ENCODE peak calls at places on chromosome 3, in seven cellular contexts. O, C, Z, V, K, E and G are unnamed samples. For H3K36me3, the result is how much of the 10 kb centered on the place peaks cover.

GRCh38 chr3:20849975-20850374 is 664.0 kb upstream of the SGO1 start:
- DNase-seq in Z (no peak), K (no peak), O (no peak), E (no peak), V (no peak), C (no peak), G (no peak)

GRCh38 chr3:117510396-117510795 is 800.8 kb downstream of the TUSC7 start:
- DNase-seq in O (no peak), Z (no peak), E (no peak), K (no peak), C (no peak), V (no peak), G (no peak)

GRCh38 chr3:58029842-58030584 is 21.8 kb downstream of the FLNB start:
- DNase-seq in V (no peak), Z (no peak), E (no peak), C (no peak), O (no peak), K (no peak), G (no peak)

GRCh38 chr3:152315623-152316022 is 46.9 kb downstream of the MBNL1 start:
- DNase-seq in E (no peak), K (no peak), Z (no peak), C (no peak), O (no peak), V (no peak), G (no peak)

GRCh38 chr3:147688868-147689267 is 279.7 kb downstream of the ZIC1 start:
- DNase-seq in E (no peak), C (no peak), K (no peak), V (no peak), O (no peak), Z (no peak), G (no peak)

GRCh38 chr3:135081451-135082434 is 286.7 kb downstream of the EPHB1 start:
- DNase-seq in Z (no peak), O (no peak), V (no peak), C (no peak), E (no peak), K (no peak), G (no peak)

GRCh38 chr3:12938258-12938711 is 96.9 kb upstream of the RPL32 start:
- DNase-seq in E (no peak), O (no peak), Z (no peak), V (no peak), C (no peak), K (peak), G (no peak)

GRCh38 chr3:51243919-51244318 is 141.2 kb upstream of the MANF start:
- DNase-seq in C (no peak), V (no peak), K (no peak), O (no peak), E (no peak), Z (no peak), G (no peak)

GRCh38 chr3:129116482-129116946 is 5.1 kb downstream of the RAB43 start:
- DNase-seq in V (no peak), C (no peak), E (no peak), K (peak), O (no peak), Z (no peak), G (no peak)

GRCh38 chr3:89372456-89372855 is 265.0 kb downstream of the EPHA3 start:
- DNase-seq in K (no peak), E (no peak), V (no peak), O (no peak), C (no peak), Z (no peak), G (no peak)

GRCh38 chr3:4533489-4534443 is 40.6 kb downstream of the ITPR1 start:
- DNase-seq in E (no peak), C (no peak), O (no peak), Z (peak), V (no peak), K (no peak), G (no peak)

GRCh38 chr3:30988774-30989173 is 94.3 kb upstream of the GADL1 start:
- DNase-seq in K (no peak), C (no peak), O (no peak), E (no peak), V (no peak), Z (no peak), G (no peak)

GRCh38 chr3:97937205-97937604 is 35.0 kb downstream of the RIOX2 start:
- DNase-seq in O (no peak), V (no peak), C (no peak), Z (no peak), K (no peak), E (no peak), G (no peak)

GRCh38 chr3:97940034-97940433 is 32.2 kb downstream of the RIOX2 start:
- DNase-seq in E (no peak), O (no peak), Z (no peak), C (no peak), K (no peak), V (no peak), G (no peak)

GRCh38 chr3:97938444-97938843 is 33.8 kb downstream of the RIOX2 start:
- DNase-seq in E (no peak), O (no peak), K (no peak), C (no peak), V (no peak), Z (no peak), G (no peak)

GRCh38 chr3:97948351-97949109 is 23.7 kb downstream of the RIOX2 start:
- DNase-seq in C (no peak), O (no peak), Z (no peak), E (no peak), K (no peak), V (no peak), G (no peak)

DNA sequence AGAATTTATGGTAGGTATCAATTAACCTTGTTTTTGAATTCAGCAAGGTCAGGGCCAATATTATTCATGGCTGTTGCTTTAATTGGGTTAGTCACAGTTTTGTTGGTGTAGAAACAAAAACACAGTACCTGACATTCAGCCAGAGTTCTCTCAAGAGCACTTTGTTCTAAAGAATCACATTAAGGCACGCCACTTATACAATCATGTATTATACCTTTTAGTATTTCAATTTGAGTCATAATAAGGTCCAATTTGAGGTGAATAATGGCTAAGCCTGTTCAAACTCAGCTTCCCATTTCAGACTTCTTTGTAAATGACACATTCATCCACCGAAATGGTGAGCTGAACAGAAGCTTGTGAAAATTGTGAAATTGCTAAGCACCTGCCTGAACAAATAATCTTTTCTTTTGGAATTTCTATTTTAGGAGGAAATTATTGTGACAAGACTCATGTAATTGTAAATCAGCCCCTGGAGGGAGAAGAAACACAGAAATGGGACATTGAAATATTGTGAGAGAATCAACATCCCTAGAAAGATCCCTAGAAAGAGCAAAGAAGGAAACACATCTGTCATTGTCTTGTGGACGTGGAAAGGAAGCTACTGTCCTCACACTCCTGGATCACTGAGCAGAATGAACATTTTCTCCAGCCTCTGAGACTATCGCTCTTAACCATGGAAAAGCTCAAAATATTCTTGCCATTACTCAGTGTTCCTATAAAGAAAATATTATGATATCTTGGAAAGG is 29.3 kb downstream of the RIOX2 start:
- DNase-seq in E (no peak), C (no peak), Z (no peak), O (no peak), V (no peak), K (no peak), G (no peak)
- H3K36me3 ChIP-seq in E (half or more), C (half or more), Z (under half), O (under half), V (under half), K (under half), G (half or more)

GRCh38 chr3:171110715-171111114 is 84.2 kb upstream of the SLC2A2 start:
- DNase-seq in O (no peak), V (no peak), K (no peak), C (no peak), E (no peak), Z (no peak), G (no peak)

GRCh38 chr3:171101982-171102610 is 75.6 kb upstream of the SLC2A2 start:
- DNase-seq in E (no peak), Z (no peak), C (no peak), V (no peak), O (no peak), K (no peak), G (no peak)

GRCh38 chr3:171113716-171114115 is 87.2 kb upstream of the SLC2A2 start:
- DNase-seq in O (no peak), E (no peak), K (no peak), C (no peak), Z (no peak), V (no peak), G (no peak)

GRCh38 chr3:171103185-171103584 is 76.7 kb upstream of the SLC2A2 start:
- DNase-seq in C (no peak), K (no peak), V (no peak), E (no peak), O (no peak), Z (no peak), G (no peak)

DNA sequence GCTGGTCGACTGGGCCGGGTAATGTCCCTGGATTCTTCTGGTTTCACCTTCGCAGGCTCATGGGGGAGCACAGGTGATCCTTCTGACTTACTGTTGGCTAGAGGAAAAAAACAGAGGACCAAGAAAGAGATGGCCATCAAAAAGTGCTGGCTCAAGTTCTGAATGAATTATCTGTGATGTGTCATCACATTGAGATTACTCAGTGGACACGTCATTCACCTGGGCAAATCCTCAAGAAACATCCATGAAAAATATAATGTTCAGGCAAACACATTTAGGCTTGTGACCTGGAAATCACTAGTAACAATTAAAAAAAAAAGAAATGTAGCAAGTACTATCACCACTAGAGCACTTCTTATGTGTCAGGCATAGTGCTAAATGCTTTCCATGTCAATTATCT is 81.5 kb upstream of the SLC2A2 start:
- DNase-seq in K (no peak), C (no peak), O (no peak), E (no peak), V (no peak), Z (no peak), G (no peak)
- H3K36me3 ChIP-seq in K (under half), C (under half), O (under half), E (under half), V (under half), Z (under half), G (under half)

DNA sequence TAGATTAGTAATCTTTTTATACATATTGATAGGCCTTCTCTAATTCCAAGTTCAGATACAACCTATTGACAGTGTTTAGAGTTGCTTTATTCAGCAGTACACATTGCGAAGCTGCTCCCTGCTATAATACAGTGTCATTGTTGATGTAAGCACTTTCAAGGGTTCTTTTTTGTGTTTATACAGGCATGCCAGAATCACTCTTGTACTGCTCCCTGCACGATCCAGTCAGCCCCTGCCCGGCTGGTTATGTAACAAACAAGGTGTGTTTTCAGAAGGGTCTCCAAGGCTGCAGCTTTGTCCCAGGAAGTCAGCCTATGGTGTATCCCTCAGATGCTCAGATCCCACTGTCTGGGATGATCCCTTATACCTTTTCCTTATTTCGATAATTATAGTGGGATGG is 11.3 kb downstream of the QTRT2 start:
- DNase-seq in O (no peak), C (no peak), V (no peak), Z (no peak), E (no peak), K (no peak), G (no peak)
- H3K36me3 ChIP-seq in O (under half), C (half or more), V (under half), Z (under half), E (half or more), K (under half), G (half or more)

DNA sequence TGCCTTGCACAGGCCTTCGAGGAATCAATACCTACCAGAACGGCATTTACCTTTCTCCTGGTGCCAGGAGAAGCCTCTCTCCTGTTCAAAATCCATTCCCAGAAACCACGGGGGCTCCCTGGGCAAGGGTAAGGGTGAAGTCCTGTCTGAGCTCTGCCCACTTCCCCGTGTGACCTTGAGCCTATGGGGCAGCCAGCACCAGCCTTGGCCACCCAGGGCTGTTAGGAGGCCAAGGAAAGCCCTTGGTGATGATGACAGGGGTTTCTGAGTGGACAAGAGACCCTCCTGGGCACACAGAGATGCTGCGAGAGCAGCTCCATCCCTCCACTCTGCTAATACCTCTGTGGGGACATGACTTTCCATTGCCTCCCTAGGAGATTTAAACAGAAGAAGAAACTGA is 5.9 kb downstream of the SCN5A start:
- DNase-seq in K (no peak), C (no peak), Z (no peak), O (no peak), V (no peak), E (no peak), G (peak)
- H3K36me3 ChIP-seq in K (under half), C (under half), Z (under half), O (under half), V (under half), E (under half), G (under half)

GRCh38 chr3:38323060-38323459 is 23.5 kb upstream of the XYLB start:
- DNase-seq in E (no peak), K (no peak), V (no peak), Z (no peak), O (no peak), C (no peak), G (no peak)
- H3K36me3 ChIP-seq in E (under half), K (under half), V (under half), Z (under half), O (under half), C (under half), G (under half)

GRCh38 chr3:66432767-66433521 is 67.9 kb downstream of the LRIG1 start:
- DNase-seq in C (no peak), Z (no peak), K (no peak), O (no peak), E (no peak), V (no peak), G (no peak)

GRCh38 chr3:66437341-66437929 is 63.4 kb downstream of the LRIG1 start:
- DNase-seq in K (no peak), Z (no peak), V (no peak), E (no peak), C (no peak), O (no peak), G (no peak)

GRCh38 chr3:66433522-66433782 is 67.4 kb downstream of the LRIG1 start:
- DNase-seq in E (no peak), K (no peak), O (no peak), Z (no peak), C (no peak), V (no peak), G (no peak)

GRCh38 chr3:66438045-66438444 is 62.8 kb downstream of the LRIG1 start:
- DNase-seq in E (no peak), K (peak), C (no peak), O (no peak), V (no peak), Z (no peak), G (no peak)

DNA sequence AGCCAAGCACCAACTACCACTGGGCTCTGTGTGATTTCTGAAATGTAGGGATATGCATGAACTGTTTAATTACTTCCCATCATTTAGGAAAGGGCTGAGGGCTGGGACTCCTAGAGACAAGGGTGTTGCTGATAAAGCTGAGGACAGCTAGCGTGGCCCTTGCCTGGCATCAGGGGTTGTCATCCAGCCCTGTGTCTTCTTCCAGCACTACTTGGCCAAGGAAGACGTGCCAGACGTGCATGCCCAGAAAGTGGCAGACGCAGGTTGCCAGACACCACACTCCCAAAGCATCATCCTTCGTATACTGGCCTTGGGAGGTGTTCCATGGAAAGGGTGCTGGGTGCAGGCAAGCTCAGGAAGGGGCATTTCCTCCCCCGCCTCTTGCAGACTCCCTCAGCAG is 64.8 kb downstream of the LRIG1 start:
- DNase-seq in Z (no peak), O (no peak), E (no peak), C (no peak), V (no peak), K (no peak), G (no peak)
- H3K36me3 ChIP-seq in Z (under half), O (under half), E (under half), C (under half), V (under half), K (under half), G (under half)

DNA sequence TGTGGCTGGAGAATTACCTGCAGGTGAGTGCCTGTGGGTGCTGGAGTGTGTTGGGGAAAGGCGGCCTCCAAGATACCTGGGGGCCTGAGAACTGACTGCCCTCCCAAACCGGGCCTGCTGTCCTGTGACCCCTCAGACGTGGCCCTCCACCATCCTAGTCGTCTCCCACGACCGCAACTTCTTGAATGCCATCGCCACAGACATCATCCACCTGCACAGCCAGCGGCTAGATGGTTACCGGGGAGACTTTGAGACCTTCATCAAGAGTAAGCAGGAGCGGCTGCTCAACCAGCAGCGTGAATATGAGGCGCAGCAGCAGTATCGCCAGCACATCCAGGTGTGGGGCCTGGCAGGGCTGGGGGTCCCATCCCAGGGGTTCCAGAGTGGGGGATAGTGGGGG is 3.4 kb downstream of the ABCF3 start:
- DNase-seq in C (no peak), E (no peak), V (no peak), Z (no peak), K (no peak), O (no peak), G (no peak)
- H3K36me3 ChIP-seq in C (half or more), E (half or more), V (under half), Z (under half), K (under half), O (half or more), G (half or more)

DNA sequence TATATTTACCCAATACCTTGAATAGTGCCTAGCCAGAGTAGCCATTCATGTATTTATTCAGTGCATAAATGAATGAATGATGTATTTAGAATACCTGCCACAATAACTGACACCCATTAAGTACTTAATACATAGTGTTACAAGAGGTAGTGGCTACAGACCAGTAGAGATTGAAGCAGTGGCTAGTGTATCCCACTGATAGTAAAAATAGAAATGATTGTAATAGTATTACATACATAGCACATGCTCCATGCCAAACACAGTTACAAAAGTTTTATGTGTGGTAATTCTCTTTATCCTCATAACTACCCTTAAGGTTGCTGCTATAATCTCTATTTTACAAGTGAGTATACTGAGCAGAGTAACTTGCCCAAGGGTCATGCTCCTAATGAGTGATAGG is 30.3 kb upstream of the SCAANT1 start:
- DNase-seq in V (no peak), K (no peak), C (no peak), O (no peak), E (no peak), Z (no peak), G (no peak)
- H3K36me3 ChIP-seq in V (under half), K (under half), C (under half), O (under half), E (under half), Z (under half), G (under half)